ENCODE peak calls at places on chromosomes 11 and 22, in five cellular contexts. W, B, V, Q and I are unnamed samples.

GRCh38 chr11:8442301-8442700 is 151.7 kb downstream of the STK33 start:
- DNase-seq in B (no peak), Q (peak; percentile 57), W (no peak), V (no peak), I (no peak)

GRCh38 chr11:74639533-74639932 is 47.2 kb downstream of the POLD3 start:
- DNase-seq in Q (no peak), W (peak; percentile 18), B (no peak), V (no peak), I (no peak)

GRCh38 chr11:103894673-103895072 is 141.8 kb upstream of the DDI1 start:
- DNase-seq in W (no peak), B (no peak), Q (no peak), V (no peak), I (no peak)

GRCh38 chr11:132563050-132563449 is 969.3 kb downstream of the OPCML start:
- DNase-seq in Q (no peak), V (no peak), W (no peak), B (no peak), I (no peak)

GRCh38 chr11:115716577-115717214 is 212.5 kb upstream of the CADM1 start:
- DNase-seq in B (no peak), V (no peak), Q (peak; percentile 33), W (peak; percentile 43), I (no peak)

GRCh38 chr11:60370811-60371297 is 7.5 kb upstream of the MS4A7 start:
- DNase-seq in Q (no peak), B (no peak), V (no peak), W (no peak), I (no peak)

GRCh38 chr11:446886-447285 is 3.2 kb upstream of the PTDSS2 start:
- DNase-seq in Q (no peak), V (peak; percentile 49), B (peak; percentile 55), W (no peak), I (no peak)

GRCh38 chr11:124740277-124740882 is 638 bp downstream of the NRGN start:
- DNase-seq in Q (peak; percentile 70), W (no peak), V (no peak), B (no peak), I (peak; percentile 64)

GRCh38 chr11:76765863-76766350 is 17.2 kb upstream of the TSKU start:
- DNase-seq in W (no peak), V (peak; percentile 61), Q (no peak), B (no peak), I (no peak)

GRCh38 chr11:116110802-116111201 is 606.6 kb upstream of the CADM1 start:
- DNase-seq in Q (no peak), V (no peak), W (no peak), B (no peak), I (no peak)

GRCh38 chr11:69001301-69002081 is 11.6 kb downstream of the MRGPRF start:
- DNase-seq in V (peak; percentile 29), Q (no peak), W (no peak), B (peak; percentile 7), I (no peak)

GRCh38 chr11:57144531-57145320 is 37.0 kb upstream of the LRRC55 start:
- DNase-seq in W (no peak), B (no peak), Q (no peak), V (no peak), I (no peak)

GRCh38 chr22:50305658-50306566 is 1.5 kb downstream of the PLXNB2 start:
- DNase-seq in B (peak; percentile 89), W (peak; percentile 97), V (peak; percentile 87), Q (peak; percentile 89), I (no peak)

GRCh38 chr11:118679483-118679882 is at the start of gene TREH:
- DNase-seq in V (peak; percentile 41), W (no peak), B (peak; percentile 76), Q (no peak), I (no peak)

GRCh38 chr22:22989856-22990255 is 80.5 kb upstream of the GNAZ start:
- DNase-seq in V (no peak), W (no peak), B (no peak), Q (no peak), I (no peak)

GRCh38 chr11:46673713-46674462 is 26.5 kb downstream of the ARHGAP1 start:
- DNase-seq in B (no peak), V (no peak), Q (no peak), W (no peak), I (no peak)
- H3K36me3 ChIP-seq in B (no peaks in the 10 kb centered on the region), V (peaks cover 74% of the 10 kb centered on the region), Q (peaks cover 45% of the 10 kb centered on the region), W (peaks cover 47% of the 10 kb centered on the region), I (peaks cover 63% of the 10 kb centered on the region)

GRCh38 chr22:33909075-33909458 is 11.2 kb downstream of the LARGE1 start:
- DNase-seq in Q (no peak), V (peak; percentile 57), W (peak; percentile 64), B (peak; percentile 19), I (no peak)
- H3K4me1 ChIP-seq in Q (no peaks in the 10 kb centered on the region), V (peaks cover 30% of the 10 kb centered on the region), W (peaks cover 4% of the 10 kb centered on the region), B (peaks cover 13% of the 10 kb centered on the region), I (no peaks in the 10 kb centered on the region)

GRCh38 chr11:10657308-10658271 is 36.0 kb downstream of the IRAG1 start:
- DNase-seq in B (no peak), W (peak; percentile 82), V (no peak), Q (no peak), I (peak; percentile 41)

GRCh38 chr11:10653242-10653641 is 40.3 kb downstream of the IRAG1 start:
- DNase-seq in W (no peak), V (no peak), Q (no peak), B (no peak), I (no peak)

GRCh38 chr11:10655931-10656576 is 37.5 kb downstream of the IRAG1 start:
- DNase-seq in B (no peak), V (no peak), W (no peak), Q (no peak), I (no peak)

GRCh38 chr11:10654211-10655150 is 39.1 kb downstream of the IRAG1 start:
- DNase-seq in V (no peak), W (peak; percentile 85), Q (peak; percentile 73), B (no peak), I (peak; percentile 50)

GRCh38 chr11:10655227-10655626 is 38.3 kb downstream of the IRAG1 start:
- DNase-seq in W (no peak), Q (no peak), V (no peak), B (no peak), I (no peak)
- H3K27ac ChIP-seq in W (no peak overlapping the region), Q (peak overlapping the region; percentile 39), V (no peak overlapping the region), B (peak overlapping the region; percentile 77), I (no peak overlapping the region)

GRCh38 chr11:19878520-19878919 is 165.9 kb downstream of the NAV2 start:
- DNase-seq in B (no peak), Q (no peak), V (no peak), W (no peak), I (no peak)

GRCh38 chr11:19882356-19882755 is 169.7 kb downstream of the NAV2 start:
- DNase-seq in W (no peak), V (no peak), Q (no peak), B (no peak), I (no peak)

GRCh38 chr11:19879309-19880087 is 166.9 kb downstream of the NAV2 start:
- DNase-seq in V (no peak), B (no peak), Q (no peak), W (no peak), I (no peak)

GRCh38 chr11:19880088-19880345 is 167.4 kb downstream of the NAV2 start:
- DNase-seq in Q (no peak), B (no peak), W (no peak), V (no peak), I (no peak)

DNA sequence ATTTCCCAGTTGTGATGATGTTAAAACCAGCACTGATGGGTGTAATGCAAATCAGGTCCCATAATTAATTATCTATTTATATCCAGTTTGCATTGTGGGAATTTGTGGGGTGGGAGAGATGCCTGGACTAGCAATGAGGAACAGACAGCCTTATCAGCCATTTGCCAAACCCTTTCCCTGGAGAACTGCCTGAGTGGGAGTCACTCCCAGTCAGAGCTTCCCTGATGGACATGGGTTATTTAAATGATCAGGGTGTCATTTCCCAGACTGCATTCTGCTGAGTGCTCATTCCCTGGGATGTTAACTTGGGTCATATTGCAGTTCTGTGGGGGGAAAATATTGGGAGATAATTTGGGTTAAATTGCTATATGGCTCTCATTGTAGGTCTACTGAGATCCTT is 168.5 kb downstream of the NAV2 start:
- DNase-seq in V (no peak), W (no peak), Q (no peak), B (no peak), I (no peak)
- H3K36me3 ChIP-seq in V (peaks cover 19% of the 10 kb centered on the region), W (no peaks in the 10 kb centered on the region), Q (no peaks in the 10 kb centered on the region), B (no peaks in the 10 kb centered on the region), I (no peaks in the 10 kb centered on the region)

GRCh38 chr22:45686004-45686403 is 14.4 kb downstream of the ATXN10 start:
- DNase-seq in W (no peak), B (no peak), V (no peak), Q (no peak), I (no peak)

GRCh38 chr22:45683680-45684079 is 12.0 kb downstream of the ATXN10 start:
- DNase-seq in W (no peak), B (no peak), Q (no peak), V (no peak), I (no peak)

GRCh38 chr22:45683248-45683647 is 11.6 kb downstream of the ATXN10 start:
- DNase-seq in Q (no peak), W (no peak), B (no peak), V (no peak), I (no peak)

GRCh38 chr22:45684752-45685359 is 13.2 kb downstream of the ATXN10 start:
- DNase-seq in V (no peak), W (no peak), Q (no peak), B (no peak), I (no peak)

DNA sequence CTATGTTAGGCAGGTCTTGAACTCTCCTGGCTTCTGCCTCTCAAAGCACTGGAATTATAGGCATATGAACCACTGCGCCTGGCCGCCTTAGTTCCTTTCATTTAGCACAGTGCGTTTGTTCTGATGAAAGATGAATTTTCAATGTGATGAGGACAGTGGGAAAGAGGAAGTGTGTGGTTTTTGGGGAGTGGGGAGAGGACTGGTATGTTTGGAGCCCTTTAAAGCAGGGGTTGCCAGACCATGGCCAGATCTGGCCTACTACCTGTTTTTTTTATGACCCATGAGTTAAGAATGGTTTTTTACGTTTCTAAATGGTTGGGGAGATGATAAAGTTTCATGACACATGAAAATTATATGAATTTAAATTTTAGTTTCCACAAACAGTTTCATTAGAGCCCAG is 12.5 kb downstream of the ATXN10 start:
- DNase-seq in Q (no peak), W (no peak), B (no peak), V (no peak), I (no peak)
- H3K4me1 ChIP-seq in Q (peaks cover 24% of the 10 kb centered on the region), W (peaks cover 10% of the 10 kb centered on the region), B (peaks cover 6% of the 10 kb centered on the region), V (peaks cover 61% of the 10 kb centered on the region), I (peaks cover 26% of the 10 kb centered on the region)

GRCh38 chr22:25100972-25101371 is 98.7 kb upstream of the CRYBB3 start:
- DNase-seq in B (no peak), Q (no peak), V (no peak), W (no peak), I (no peak)
- H3K27ac ChIP-seq in B (no peak overlapping the region), Q (no peak overlapping the region), V (no peak overlapping the region), W (no peak overlapping the region), I (no peak overlapping the region)